ENCODE peak calls at places on chromosome 1, in four cellular contexts. R is DND-41, I is transverse colon, S is glutamatergic neuron. K is an unnamed sample.

GRCh38 chr1:89519779-89520358 is 4.8 kb upstream of the LRRC8B start:
- DNase-seq in R (peak; percentile 34), I (peak; percentile 17), S (peak; percentile 26), K (peak; percentile 17)

GRCh38 chr1:90713741-90714509 is 3.2 kb downstream of the BARHL2 start:
- DNase-seq in R (no peak), I (no peak), S (peak; percentile 39), K (no peak)

GRCh38 chr1:81695741-81696140 is 105.0 kb upstream of the ADGRL2 start:
- DNase-seq in R (no peak), I (no peak), S (no peak), K (no peak)

GRCh38 chr1:153760440-153760839 is 14.8 kb upstream of the SLC27A3 start:
- DNase-seq in R (no peak), I (no peak), S (no peak), K (no peak)

GRCh38 chr1:114892194-114892918 is 37.7 kb downstream of the SYCP1 start:
- DNase-seq in R (no peak), I (no peak), S (no peak), K (no peak)

GRCh38 chr1:234732260-234732659 is 122.3 kb upstream of the IRF2BP2 start:
- DNase-seq in R (no peak), I (no peak), S (no peak), K (no peak)

GRCh38 chr1:185355947-185356346 is 38.9 kb upstream of the IVNS1ABP start:
- DNase-seq in R (no peak), I (no peak), S (no peak), K (no peak)

GRCh38 chr1:54337928-54338327 is 68.3 kb downstream of the SSBP3 start:
- DNase-seq in R (no peak), I (no peak), S (no peak), K (no peak)

GRCh38 chr1:31618916-31619846 is 1.7 kb downstream of the HCRTR1 start:
- DNase-seq in R (no peak), I (no peak), S (no peak), K (no peak)

GRCh38 chr1:229094476-229095311 is 176.2 kb upstream of the RAB4A start:
- DNase-seq in R (no peak), I (no peak), S (no peak), K (peak; percentile 22)

GRCh38 chr1:5908461-5909375 is 83.5 kb downstream of the NPHP4 start:
- DNase-seq in R (no peak), I (no peak), S (no peak), K (no peak)

GRCh38 chr1:28437924-28438699 is 67.7 kb upstream of the RCC1 start:
- DNase-seq in R (peak; percentile 45), I (peak; percentile 73), S (no peak), K (peak; percentile 54)

GRCh38 chr1:1349256-1350012 is at the start of gene DVL1:
- DNase-seq in R (peak; percentile 80), I (peak; percentile 70), S (peak; percentile 89), K (peak; percentile 84)

GRCh38 chr1:19083081-19083480 is 126.6 kb upstream of the IFFO2 start:
- DNase-seq in R (no peak), I (no peak), S (no peak), K (no peak)

GRCh38 chr1:25695991-25696330 is 79.4 kb downstream of the MAN1C1 start:
- DNase-seq in R (no peak), I (no peak), S (no peak), K (no peak)

GRCh38 chr1:65991694-65992093 is 199.0 kb downstream of the PDE4B start:
- DNase-seq in R (no peak), I (no peak), S (no peak), K (no peak)

GRCh38 chr1:228884615-228885566 is 149.6 kb downstream of the RHOU start:
- DNase-seq in R (no peak), I (no peak), S (no peak), K (no peak)

GRCh38 chr1:154960446-154961136 is 991 bp downstream of the PYGO2 start:
- DNase-seq in R (no peak), I (no peak), S (no peak), K (no peak)

GRCh38 chr1:235073968-235074334 is 54.7 kb downstream of the TOMM20 start:
- DNase-seq in R (no peak), I (peak; percentile 74), S (no peak), K (no peak)

GRCh38 chr1:172108494-172108893 is 267.2 kb downstream of the DNM3 start:
- DNase-seq in R (no peak), I (no peak), S (no peak), K (no peak)

GRCh38 chr1:25569599-25570458 is 26.4 kb downstream of the LDLRAP1 start:
- DNase-seq in R (no peak), I (no peak), S (peak; percentile 55), K (no peak)

GRCh38 chr1:30444850-30445249 is 278.5 kb downstream of the MATN1 start:
- DNase-seq in R (no peak), I (no peak), S (no peak), K (no peak)

GRCh38 chr1:32619701-32620485 is 30.5 kb downstream of the ZBTB8OS start:
- DNase-seq in R (no peak), I (no peak), S (no peak), K (no peak)

GRCh38 chr1:67133177-67133576 is 1.6 kb downstream of the C1orf141 start:
- DNase-seq in R (no peak), I (no peak), S (no peak), K (no peak)

GRCh38 chr1:95039360-95040031 is 33.3 kb downstream of the ALG14 start:
- DNase-seq in R (no peak), I (no peak), S (no peak), K (no peak)

GRCh38 chr1:185973645-185974044 is 239.5 kb downstream of the HMCN1 start:
- DNase-seq in R (no peak), I (no peak), S (no peak), K (no peak)

GRCh38 chr1:99672500-99673213 is 26.7 kb downstream of the PALMD start:
- DNase-seq in R (no peak), I (no peak), S (no peak), K (no peak)

GRCh38 chr1:237705462-237705861 is 185.3 kb downstream of the ZP4 start:
- DNase-seq in R (no peak), I (no peak), S (no peak), K (no peak)

GRCh38 chr1:162561616-162562451 is at the start of gene UAP1:
- DNase-seq in R (no peak), I (no peak), S (no peak), K (no peak)

GRCh38 chr1:24294757-24295371 is 24.3 kb upstream of the GRHL3 start:
- DNase-seq in R (no peak), I (peak; percentile 61), S (no peak), K (no peak)

GRCh38 chr1:225834417-225835329 is 24.7 kb downstream of the EPHX1 start:
- DNase-seq in R (no peak), I (no peak), S (no peak), K (no peak)

GRCh38 chr1:185342672-185343259 is 25.7 kb upstream of the IVNS1ABP start:
- DNase-seq in R (no peak), I (no peak), S (no peak), K (no peak)

GRCh38 chr1:115105836-115106235 is 16.5 kb upstream of the TSPAN2 start:
- DNase-seq in R (no peak), I (no peak), S (no peak), K (no peak)

GRCh38 chr1:197144570-197145325 is 1.7 kb downstream of the ASPM start:
- DNase-seq in R (peak; percentile 23), I (no peak), S (no peak), K (no peak)

DNA sequence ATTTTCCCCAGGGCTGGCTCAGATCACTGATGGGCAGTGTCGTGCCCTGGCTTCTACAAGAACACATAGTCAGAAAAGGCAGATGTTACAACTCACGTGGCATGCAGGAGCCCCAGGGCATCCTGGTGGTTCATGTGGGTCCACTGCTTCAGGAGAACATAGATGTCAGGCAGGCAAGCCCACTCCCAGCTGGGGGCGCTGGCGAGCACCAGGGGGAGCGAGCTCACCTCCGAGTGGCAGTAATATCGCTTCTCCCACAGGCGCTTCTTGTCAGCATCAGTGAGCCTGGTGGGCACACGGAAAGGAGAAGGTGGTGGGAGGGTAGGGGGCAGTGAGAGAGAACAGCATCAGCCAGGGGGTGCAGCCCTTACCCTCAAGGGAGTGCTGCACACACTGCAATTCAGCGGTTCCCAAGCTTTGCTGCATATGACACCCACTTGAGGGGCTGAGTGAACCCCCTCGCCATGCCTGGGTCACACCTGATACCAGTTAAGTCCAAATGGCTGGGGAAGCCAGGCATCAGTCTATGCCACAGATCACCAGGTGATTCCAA is 34.3 kb upstream of the PPP1R15B start:
- DNase-seq in R (peak; percentile 57), I (peak; percentile 73), S (peak; percentile 86), K (peak; percentile 88)
- TF ChIP-seq CTCF in R (peak; percentile 62), I (peak; percentile 27), S (no peak), K (peak; percentile 80)

GRCh38 chr1:92329356-92330129 is 30.7 kb downstream of the RPAP2 start:
- DNase-seq in R (no peak), I (no peak), S (no peak), K (no peak)

GRCh38 chr1:92326681-92327080 is 27.8 kb downstream of the RPAP2 start:
- DNase-seq in R (no peak), I (no peak), S (no peak), K (no peak)

GRCh38 chr1:92324784-92325183 is 25.9 kb downstream of the RPAP2 start:
- DNase-seq in R (no peak), I (no peak), S (no peak), K (no peak)

GRCh38 chr1:92323473-92324453 is 24.9 kb downstream of the RPAP2 start:
- DNase-seq in R (no peak), I (no peak), S (no peak), K (no peak)

GRCh38 chr1:92327794-92328193 is 28.9 kb downstream of the RPAP2 start:
- DNase-seq in R (no peak), I (no peak), S (no peak), K (no peak)
- TF ChIP-seq CTCF in R (no peak), I (no peak), S (no peak), K (no peak)

GRCh38 chr1:41718444-41719028 is 200.2 kb downstream of the HIVEP3 start:
- DNase-seq in R (no peak), I (no peak), S (no peak), K (no peak)
- TF ChIP-seq CTCF in R (no peak), I (no peak), S (no peak), K (no peak)

GRCh38 chr1:212456166-212456528 is 23.4 kb downstream of the NENF start:
- DNase-seq in R (no peak), I (no peak), S (no peak), K (no peak)

GRCh38 chr1:212458817-212459216 is 26.1 kb downstream of the NENF start:
- DNase-seq in R (peak; percentile 65), I (no peak), S (no peak), K (no peak)

GRCh38 chr1:212459656-212460055 is 26.9 kb downstream of the NENF start:
- DNase-seq in R (no peak), I (no peak), S (no peak), K (no peak)

GRCh38 chr1:212455406-212456165 is 22.9 kb downstream of the NENF start:
- DNase-seq in R (peak; percentile 80), I (peak; percentile 89), S (peak; percentile 93), K (peak; percentile 86)

DNA sequence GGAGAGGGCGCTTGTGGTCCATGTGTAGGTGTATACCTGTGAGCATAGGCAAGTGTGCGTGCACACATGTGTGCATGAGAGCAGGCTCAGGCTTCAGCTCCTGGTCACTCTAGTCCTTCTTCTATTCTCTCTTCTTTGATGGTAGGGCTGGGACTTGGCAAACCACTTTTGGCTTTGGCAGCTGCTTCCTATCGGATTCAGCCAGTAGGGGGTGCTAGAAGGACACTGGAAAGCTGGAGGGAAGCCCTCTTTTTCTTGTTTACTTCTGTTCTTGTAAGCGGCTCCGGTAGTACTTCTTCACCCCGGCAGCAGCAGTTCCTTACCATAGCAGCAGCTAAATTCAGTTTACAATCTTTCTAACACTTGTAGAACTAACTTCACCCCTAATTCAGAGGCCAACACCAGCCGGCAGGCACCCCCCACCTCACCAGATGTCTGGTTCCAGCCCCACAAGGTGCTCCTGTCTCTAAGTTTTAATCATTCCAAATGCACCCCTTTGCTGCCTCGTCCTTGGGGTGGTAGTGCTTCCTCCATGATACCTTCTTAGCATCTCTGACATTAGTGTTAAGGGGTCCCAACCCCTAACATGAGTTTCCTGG is 25.1 kb downstream of the NENF start:
- DNase-seq in R (peak; percentile 77), I (peak; percentile 52), S (peak; percentile 75), K (peak; percentile 82)
- TF ChIP-seq CTCF in R (peak; percentile 90), I (peak; percentile 49), S (peak; percentile 77), K (peak; percentile 96)

K was measured in BE2C.